ENCODE peak calls at places on chromosomes 4 and X, in four cellular contexts. W is heart left ventricle, D is prostate gland, I is HL-60. H is an unnamed sample.

GRCh38 chr4:160233141-160233540 is 1130.3 kb downstream of the RAPGEF2 start:
- DNase-seq in W (no peak), D (no peak), I (no peak), H (no peak)

GRCh38 chr4:184748251-184748652 is 14.4 kb upstream of the CENPU start:
- DNase-seq in W (peak), D (peak), I (no peak), H (no peak)

GRCh38 chr4:111689731-111690130 is 455.5 kb upstream of the FAM241A start:
- DNase-seq in W (no peak), D (no peak), I (no peak), H (no peak)

GRCh38 chr4:186104114-186104894 is at the start of gene FAM149A:
- DNase-seq in W (peak), D (peak), I (no peak), H (peak)

GRCh38 chr4:145183581-145183980 is 3.2 kb upstream of the OTUD4 start:
- DNase-seq in W (no peak), D (no peak), I (no peak), H (no peak)

GRCh38 chrX:98795636-98796035 is 1614.4 kb downstream of the PCDH19 start:
- DNase-seq in W (no peak), D (no peak), I (no peak), H (no peak)

GRCh38 chrX:71236858-71237257 is 13.8 kb downstream of the GJB1 start:
- DNase-seq in W (no peak), D (no peak), I (no peak), H (no peak)

GRCh38 chr4:10958226-10958856 is 273.8 kb upstream of the CLNK start:
- DNase-seq in W (no peak), D (no peak), I (no peak), H (no peak)

GRCh38 chrX:49995021-49995731 is 72.8 kb downstream of the CLCN5 start:
- DNase-seq in W (no peak), D (no peak), I (no peak), H (no peak)

GRCh38 chr4:26719954-26720552 is 136.2 kb downstream of the TBC1D19 start:
- DNase-seq in W (no peak), D (no peak), I (no peak), H (no peak)

GRCh38 chrX:74535211-74535621 is 79.2 kb downstream of the RLIM start:
- DNase-seq in W (no peak), D (peak), I (peak), H (peak)

GRCh38 chr4:114015444-114015899 is 36.0 kb upstream of the ARSJ start:
- DNase-seq in W (no peak), D (peak), I (no peak), H (no peak)

GRCh38 chr4:153731239-153731638 is 28.6 kb downstream of the RNF175 start:
- DNase-seq in W (no peak), D (no peak), I (no peak), H (no peak)

GRCh38 chr4:7979652-7979968 is 39.9 kb upstream of the AFAP1 start:
- DNase-seq in W (no peak), D (no peak), I (no peak), H (no peak)
- H3K27ac ChIP-seq in W (no peak), D (no peak), I (no peak), H (no peak)

GRCh38 chr4:124414641-124415040 is 297.9 kb downstream of the ANKRD50 start:
- DNase-seq in W (no peak), D (no peak), I (no peak), H (no peak)

GRCh38 chr4:124420166-124420695 is 292.3 kb downstream of the ANKRD50 start:
- DNase-seq in W (no peak), D (no peak), I (no peak), H (no peak)

DNA sequence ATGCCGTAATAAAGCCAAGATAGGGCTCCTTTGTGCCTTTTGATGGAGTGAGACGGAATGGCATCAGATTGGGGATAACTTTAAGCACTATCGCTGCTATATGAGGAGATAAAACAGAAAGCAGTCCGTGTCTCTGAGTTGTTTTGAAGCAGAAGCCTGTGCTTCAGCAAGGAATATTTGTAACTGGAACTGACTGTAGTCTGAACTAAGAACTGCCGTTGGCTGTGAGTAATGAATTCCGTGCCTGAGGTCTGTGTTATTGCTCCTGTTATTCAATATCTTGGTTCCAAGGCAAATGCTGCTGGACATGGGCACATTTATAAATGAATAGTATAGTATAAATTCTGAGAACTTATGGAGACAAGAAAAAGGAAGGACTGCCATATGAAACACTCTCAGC is 297.3 kb downstream of the ANKRD50 start:
- DNase-seq in W (no peak), D (no peak), I (no peak), H (no peak)
- H3K27ac ChIP-seq in W (no peak), D (no peak), I (no peak), H (no peak)

GRCh38 chrX:102651242-102651967 is at the start of gene GPRASP1:
- DNase-seq in W (peak), D (peak), I (no peak), H (peak)
- H3K27ac ChIP-seq in W (peak), D (peak), I (no peak), H (peak)

GRCh38 chrX:130055899-130056298 is 54.4 kb downstream of the ELF4 start:
- DNase-seq in W (no peak), D (no peak), I (no peak), H (no peak)

GRCh38 chrX:130055103-130055502 is 55.2 kb downstream of the ELF4 start:
- DNase-seq in W (peak), D (no peak), I (no peak), H (no peak)

GRCh38 chrX:130057209-130057608 is 53.1 kb downstream of the ELF4 start:
- DNase-seq in W (no peak), D (no peak), I (no peak), H (no peak)

GRCh38 chrX:130058667-130059066 is 51.6 kb downstream of the ELF4 start:
- DNase-seq in W (no peak), D (no peak), I (no peak), H (no peak)

DNA sequence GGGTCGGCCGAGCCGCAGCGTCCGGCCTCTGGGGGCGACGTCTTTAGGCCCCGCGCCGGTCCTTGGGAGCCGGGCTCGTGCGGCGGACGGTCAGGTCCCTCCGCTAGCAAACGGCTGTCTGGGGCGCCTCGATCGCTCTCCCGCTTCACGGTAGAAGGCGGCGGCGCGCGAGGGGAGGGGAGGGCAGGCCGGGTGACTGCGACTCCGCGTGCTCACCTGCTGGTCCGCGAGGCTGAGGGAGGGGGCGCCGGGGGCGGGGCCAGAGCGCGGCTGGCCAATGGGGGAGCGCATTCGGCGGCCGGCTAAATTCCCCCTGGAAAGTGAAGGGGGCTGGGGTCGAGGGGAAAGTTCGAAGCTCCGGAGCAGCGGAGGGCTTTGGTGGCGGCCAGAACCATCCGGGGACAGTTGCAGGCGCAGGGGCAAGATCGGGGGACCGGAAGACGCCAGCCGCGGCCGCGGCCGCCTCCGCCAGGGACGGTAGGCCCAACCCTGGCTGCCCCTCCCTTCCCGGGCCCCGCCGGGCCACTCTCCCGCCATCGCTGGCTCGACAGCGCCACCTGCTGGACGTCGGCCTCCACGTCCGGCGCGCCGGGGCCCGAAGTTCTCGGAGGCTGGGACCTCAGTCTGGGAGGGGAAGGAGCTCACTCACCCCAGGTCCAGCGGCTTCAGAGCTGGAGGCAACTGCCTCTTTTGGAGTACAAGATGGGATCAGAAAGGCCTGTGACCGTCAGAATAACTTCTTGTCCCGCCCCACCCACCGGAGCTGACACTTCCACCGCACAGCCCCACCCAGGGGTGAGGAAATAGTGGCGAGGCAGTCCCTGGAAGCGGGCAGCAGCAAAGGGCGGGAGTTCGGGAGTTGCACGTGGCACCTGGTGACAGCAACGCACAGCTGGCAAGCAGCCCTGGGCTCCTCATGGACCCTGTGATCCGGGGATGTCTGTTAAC is 49.9 kb downstream of the ELF4 start:
- DNase-seq in W (peak), D (peak), I (peak), H (peak)
- H3K27ac ChIP-seq in W (peak), D (peak), I (peak), H (no peak)

DNA sequence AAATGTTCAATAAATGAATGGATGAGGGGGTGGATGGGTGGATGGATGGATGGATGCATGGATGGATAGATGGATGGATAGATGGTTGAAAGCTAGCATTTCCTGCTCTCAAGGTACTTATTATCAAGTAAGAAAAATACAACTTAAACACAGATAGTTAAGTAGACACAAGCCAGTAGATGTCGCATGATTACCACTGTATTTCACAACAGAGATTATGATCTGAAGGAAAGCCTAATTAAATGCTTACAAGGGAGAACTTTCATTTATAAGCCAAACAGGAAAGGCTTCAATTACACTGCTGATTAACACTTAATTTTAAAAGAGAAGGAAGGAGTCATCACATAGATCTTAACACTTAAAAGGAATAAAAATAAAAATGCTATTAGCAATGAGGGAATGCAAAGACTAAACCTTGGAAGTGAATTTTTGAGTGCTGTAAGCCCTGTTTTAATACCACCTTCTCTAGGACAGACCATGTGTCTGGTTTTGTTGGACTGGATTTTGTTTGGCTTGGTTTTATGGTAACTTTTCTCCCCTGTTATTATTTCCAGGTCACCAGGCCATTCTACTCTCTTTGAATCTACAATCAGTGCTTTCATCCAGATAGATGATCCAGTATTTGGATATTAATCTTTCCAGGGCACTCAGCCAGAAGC is 75.4 kb upstream of the SLC39A8 start:
- DNase-seq in W (no peak), D (no peak), I (no peak), H (no peak)
- H3K27ac ChIP-seq in W (no peak), D (no peak), I (no peak), H (no peak)

DNA sequence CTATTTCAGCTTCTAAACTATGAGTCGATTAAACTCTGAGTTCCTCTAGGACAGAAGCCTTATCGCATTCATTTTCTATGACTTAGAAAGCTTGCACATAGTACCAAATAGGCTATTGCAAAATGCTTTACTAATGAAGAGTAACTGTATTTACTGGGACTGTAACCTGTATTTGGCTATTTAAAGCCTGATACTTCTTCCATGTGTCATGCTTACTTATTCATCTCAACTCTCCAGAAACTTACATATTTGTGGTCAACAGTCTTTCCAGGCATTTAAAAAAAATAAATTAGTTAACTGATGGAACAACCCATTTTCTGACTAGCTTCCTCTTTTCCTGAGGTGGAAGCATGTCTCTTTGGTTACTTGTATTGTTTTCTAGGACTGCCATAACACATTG is 467.9 kb downstream of the PCDH11X start:
- DNase-seq in W (no peak), D (no peak), I (no peak), H (no peak)
- H3K27ac ChIP-seq in W (no peak), D (no peak), I (no peak), H (no peak)